ENCODE peak calls at places on chromosomes 7 and 10, in four cellular contexts. Y is fibroblast of mammary gland, Q is fibroblast of lung, B is kidney. M is an unnamed sample.

GRCh38 chr7:49839863-49840262 is 66.4 kb downstream of the VWC2 start:
- DNase-seq in Q (no peak), B (no peak), Y (no peak), M (no peak)

GRCh38 chr7:16083931-16084330 is 337.4 kb downstream of the CRPPA start:
- DNase-seq in Q (peak; percentile 49), Y (no peak), B (no peak), M (no peak)

GRCh38 chr7:11298220-11298619 is 324.5 kb downstream of the PHF14 start:
- DNase-seq in Y (no peak), B (no peak), Q (no peak), M (no peak)

GRCh38 chr7:22631730-22632129 is 95.3 kb upstream of the IL6 start:
- DNase-seq in Q (no peak), Y (no peak), B (no peak), M (no peak)

GRCh38 chr7:30923009-30923773 is 11.5 kb downstream of the AQP1 start:
- DNase-seq in Q (no peak), Y (no peak), B (peak; percentile 51), M (no peak)

GRCh38 chr7:83794834-83795233 is 145.9 kb upstream of the SEMA3E start:
- DNase-seq in Y (no peak), B (no peak), Q (no peak), M (no peak)

GRCh38 chr10:33506391-33506790 is 171.9 kb upstream of the NRP1 start:
- DNase-seq in B (no peak), Q (peak; percentile 26), Y (no peak), M (no peak)

GRCh38 chr7:5477723-5478531 is 54.3 kb upstream of the TNRC18 start:
- DNase-seq in Q (no peak), B (no peak), Y (no peak), M (no peak)

GRCh38 chr10:120671491-120671890 is 179.7 kb upstream of the WDR11 start:
- DNase-seq in B (no peak), Q (no peak), Y (no peak), M (no peak)

GRCh38 chr10:7411671-7412481 is 1.0 kb upstream of the SFMBT2 start:
- DNase-seq in B (peak; percentile 68), Q (no peak), Y (no peak), M (no peak)

GRCh38 chr7:51141451-51141971 is 175.1 kb downstream of the COBL start:
- DNase-seq in Q (peak; percentile 39), B (no peak), Y (peak; percentile 55), M (no peak)

GRCh38 chr10:57657164-57657765 is 610.4 kb downstream of the IPMK start:
- DNase-seq in B (no peak), Y (peak; percentile 60), Q (peak; percentile 33), M (peak; percentile 14)

GRCh38 chr10:69319911-69320316 is 41.6 kb downstream of the HK1 start:
- DNase-seq in Q (no peak), Y (no peak), B (no peak), M (no peak)

GRCh38 chr7:106075937-106076336 is 36.2 kb downstream of the SYPL1 start:
- DNase-seq in Q (no peak), Y (no peak), B (no peak), M (no peak)

GRCh38 chr7:44791278-44792219 is 4.9 kb upstream of the PPIA start:
- DNase-seq in Q (peak; percentile 62), Y (peak; percentile 41), B (no peak), M (peak; percentile 16)

GRCh38 chr10:93904901-93905300 is 11.1 kb downstream of the SLC35G1 start:
- DNase-seq in Q (no peak), Y (no peak), B (no peak), M (no peak)

GRCh38 chr7:71132521-71133231 is 732 bp downstream of the GALNT17 start:
- DNase-seq in B (peak; percentile 65), Y (peak; percentile 7), Q (peak; percentile 26), M (no peak)

GRCh38 chr7:22248111-22248809 is 108.7 kb downstream of the RAPGEF5 start:
- DNase-seq in Y (peak; percentile 7), B (no peak), Q (no peak), M (no peak)

GRCh38 chr7:102836977-102837376 is 75.8 kb upstream of the LRRC17 start:
- DNase-seq in Y (no peak), Q (no peak), B (no peak), M (no peak)

GRCh38 chr7:19815546-19815945 is 42.1 kb upstream of the TMEM196 start:
- DNase-seq in Y (no peak), B (no peak), Q (peak; percentile 41), M (no peak)

GRCh38 chr7:42102301-42102700 is 134.7 kb downstream of the GLI3 start:
- DNase-seq in Y (no peak), Q (no peak), B (no peak), M (no peak)

GRCh38 chr7:4045450-4045849 is 636.6 kb upstream of the FOXK1 start:
- DNase-seq in B (no peak), Y (no peak), Q (no peak), M (no peak)

GRCh38 chr10:89502556-89502955 is 32.8 kb downstream of the SLC16A12 start:
- DNase-seq in Q (peak; percentile 70), B (no peak), Y (peak; percentile 92), M (no peak)

GRCh38 chr7:48038815-48039496 is 3.6 kb downstream of the C7orf57 start:
- DNase-seq in Q (no peak), Y (no peak), B (no peak), M (no peak)

GRCh38 chr7:139505563-139505962 is 17.9 kb upstream of the CLEC2L start:
- DNase-seq in Y (peak; percentile 17), B (no peak), Q (no peak), M (no peak)
- TF ChIP-seq CTCF in Y (peak; percentile 23), B (no peak), Q (peak; percentile 30), M (peak; percentile 2)

DNA sequence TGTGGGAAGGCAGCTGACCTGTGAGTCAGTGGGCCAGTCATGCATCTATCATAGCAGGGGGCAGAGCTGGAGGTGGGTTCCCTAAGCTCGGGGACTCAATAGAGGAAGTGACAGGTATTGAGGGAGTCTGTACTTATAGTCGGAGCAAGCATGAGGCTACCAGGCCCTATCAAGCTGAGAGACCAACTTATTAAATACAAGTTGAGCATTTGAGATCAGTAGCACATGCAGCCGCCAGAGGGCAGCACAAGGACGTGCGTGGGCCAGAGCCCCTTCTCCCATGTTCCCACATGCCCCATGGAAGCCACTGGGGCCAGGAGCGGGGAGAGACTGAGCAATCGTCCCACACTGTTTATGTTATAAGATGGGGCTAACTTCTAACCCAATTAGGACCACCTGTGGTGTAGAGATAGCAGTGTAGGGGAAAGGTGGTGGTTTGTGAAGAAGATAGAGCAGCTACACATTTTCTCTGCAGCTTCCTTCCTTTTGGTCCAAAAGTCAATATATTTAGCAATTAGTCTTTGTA is 13.0 kb upstream of the STK31 start:
- DNase-seq in Q (peak; percentile 29), Y (peak; percentile 61), B (peak; percentile 81), M (peak; percentile 2)
- TF ChIP-seq CTCF in Q (peak; percentile 70), Y (peak; percentile 73), B (peak; percentile 51), M (peak; percentile 56)

DNA sequence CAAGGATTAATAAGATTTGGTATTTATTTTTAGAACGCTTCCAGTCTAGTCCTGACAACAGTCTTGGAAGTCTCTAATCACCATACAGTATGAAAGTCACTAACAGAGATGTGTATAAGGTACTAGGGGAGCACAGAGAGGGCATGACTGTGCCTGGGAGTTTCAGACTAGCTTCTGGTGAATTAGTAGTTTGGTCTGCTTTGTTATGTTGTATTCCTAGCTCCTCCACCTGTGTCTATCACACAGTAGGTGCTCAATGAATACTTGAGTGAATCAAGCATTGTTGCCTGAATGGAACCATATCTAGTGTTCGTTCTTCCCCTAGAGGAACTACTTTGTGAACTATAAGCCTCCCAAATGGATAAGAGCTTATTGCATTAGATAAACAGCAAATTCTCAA is 49.4 kb downstream of the AGK start:
- DNase-seq in Y (no peak), B (no peak), Q (no peak), M (no peak)
- TF ChIP-seq CTCF in Y (no peak), B (no peak), Q (no peak), M (no peak)

GRCh38 chr7:99576251-99576650 is 17.8 kb downstream of the ZNF655 start:
- DNase-seq in Q (no peak), B (no peak), Y (no peak), M (no peak)

GRCh38 chr7:99579281-99579955 is 18.6 kb upstream of the TMEM225B start:
- DNase-seq in Y (no peak), Q (no peak), B (no peak), M (no peak)

GRCh38 chr7:99579956-99580777 is 17.9 kb upstream of the TMEM225B start:
- DNase-seq in Q (peak; percentile 40), B (peak; percentile 77), Y (peak; percentile 33), M (no peak)
- TF ChIP-seq CTCF in Q (peak; percentile 38), B (peak; percentile 11), Y (peak; percentile 26), M (peak; percentile 49)

DNA sequence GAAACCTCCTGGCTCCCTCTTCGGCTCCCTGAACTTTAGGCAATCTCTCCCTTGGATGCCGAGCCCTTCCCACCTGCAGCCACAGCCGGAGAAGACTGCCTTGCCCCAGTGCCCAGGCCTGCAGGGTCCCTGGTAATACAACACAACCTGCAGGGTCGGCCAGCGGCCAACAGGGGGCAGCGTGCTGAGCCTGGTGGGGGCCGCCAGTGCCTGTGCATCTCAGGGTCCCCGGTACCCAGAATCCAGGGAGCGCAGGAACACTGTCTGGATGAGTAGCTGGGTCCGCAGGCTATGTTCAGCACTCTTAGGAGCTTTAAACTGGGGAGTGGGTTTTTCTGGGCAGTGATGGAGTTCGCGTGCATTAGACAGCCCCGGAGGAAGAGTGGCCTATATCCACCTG is 17.5 kb upstream of the C10orf71 start:
- DNase-seq in Q (no peak), B (no peak), Y (no peak), M (no peak)
- TF ChIP-seq CTCF in Q (no peak), B (no peak), Y (no peak), M (peak; percentile 4)

DNA sequence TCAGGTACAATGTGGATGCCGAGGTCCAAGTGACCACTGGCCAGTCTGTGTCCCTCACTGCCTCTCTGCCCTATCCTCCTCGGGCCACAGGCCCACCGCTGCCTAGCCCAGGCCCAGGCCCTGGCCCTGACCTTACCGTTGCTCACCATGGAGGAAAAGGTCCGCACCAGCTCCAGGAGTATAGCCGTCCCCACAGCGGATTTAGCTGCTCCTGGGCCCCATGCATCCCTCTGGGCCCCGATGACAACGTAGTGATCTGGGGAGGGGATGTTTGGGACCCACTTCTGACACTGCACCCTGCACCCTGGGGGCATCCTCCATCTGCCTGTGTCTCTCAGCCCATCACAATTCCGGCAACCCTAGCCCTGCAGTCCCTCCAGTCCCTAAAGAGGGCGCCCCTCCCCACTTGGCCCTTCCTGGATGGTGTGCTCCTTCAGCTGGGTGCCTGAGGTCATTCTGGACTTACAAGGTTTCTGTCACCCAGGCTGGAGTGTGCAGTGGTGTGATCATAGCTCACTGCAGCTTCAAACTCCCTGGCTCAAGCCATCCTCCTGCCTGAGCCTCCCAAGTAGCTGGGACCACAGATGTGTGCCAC is 12.1 kb downstream of the TFR2 start:
- DNase-seq in Y (peak; percentile 25), Q (no peak), B (no peak), M (no peak)
- TF ChIP-seq CTCF in Y (peak; percentile 41), Q (peak; percentile 46), B (no peak), M (peak; percentile 16)

GRCh38 chr7:24463474-24463873 is 109.8 kb upstream of the PALS2 start:
- DNase-seq in Q (no peak), B (no peak), Y (no peak), M (no peak)
- TF ChIP-seq CTCF in Q (no peak), B (no peak), Y (no peak), M (no peak)

M was measured in AG09319.